ENCODE peak calls at places on chromosomes 11 and 22, in four cellular contexts. D, Y, A and J are unnamed samples.

GRCh38 chr11:16902182-16902581 is 112.0 kb downstream of the PLEKHA7 start:
- DNase-seq in D (no peak), Y (no peak), A (no peak), J (no peak)

GRCh38 chr22:44738347-44738715 is 14.0 kb upstream of the ARHGAP8 start:
- DNase-seq in D (no peak), Y (no peak), A (peak; percentile 70), J (peak; percentile 70)

GRCh38 chr11:29318134-29318845 is 698.5 kb downstream of the KCNA4 start:
- DNase-seq in D (no peak), Y (no peak), A (no peak), J (no peak)

GRCh38 chr11:70203749-70204465 is 811 bp downstream of the FADD start:
- DNase-seq in D (peak; percentile 64), Y (peak; percentile 75), A (peak; percentile 67), J (no peak)

GRCh38 chr11:46391578-46392420 is at the start of gene CHRM4:
- DNase-seq in D (no peak), Y (no peak), A (no peak), J (no peak)

GRCh38 chr11:57529012-57529411 is 1.5 kb downstream of the TIMM10 start:
- DNase-seq in D (no peak), Y (no peak), A (no peak), J (no peak)

GRCh38 chr11:69391192-69392103 is 90.0 kb upstream of the LINC01488 start:
- DNase-seq in D (no peak), Y (no peak), A (no peak), J (peak; percentile 77)

GRCh38 chr11:72058416-72059034 is 21.8 kb downstream of the NUMA1 start:
- DNase-seq in D (no peak), Y (no peak), A (no peak), J (no peak)

GRCh38 chr22:35155403-35156025 is 89.6 kb downstream of the ISX start:
- DNase-seq in D (no peak), Y (no peak), A (no peak), J (no peak)

GRCh38 chr11:116376547-116376946 is 396.2 kb downstream of the BUD13 start:
- DNase-seq in D (no peak), Y (no peak), A (no peak), J (no peak)

GRCh38 chr11:2445948-2446551 is 1.2 kb downstream of the KCNQ1 start:
- DNase-seq in D (peak; percentile 13), Y (no peak), A (peak; percentile 87), J (peak; percentile 83)

GRCh38 chr11:3169235-3169951 is 4.3 kb upstream of the OSBPL5 start:
- DNase-seq in D (peak; percentile 29), Y (peak; percentile 49), A (peak; percentile 34), J (peak; percentile 46)

GRCh38 chr11:45041556-45041955 is 90.9 kb upstream of the TP53I11 start:
- DNase-seq in D (no peak), Y (no peak), A (no peak), J (no peak)

GRCh38 chr11:35013514-35014191 is 97.2 kb downstream of the PDHX start:
- DNase-seq in D (no peak), Y (no peak), A (no peak), J (no peak)

GRCh38 chr11:3162410-3163240 is 2.5 kb downstream of the OSBPL5 start:
- DNase-seq in D (peak; percentile 26), Y (no peak), A (no peak), J (no peak)

GRCh38 chr11:70495351-70496310 is 97.3 kb downstream of the CTTN start:
- DNase-seq in D (peak; percentile 3), Y (no peak), A (no peak), J (no peak)

GRCh38 chr11:101555366-101555765 is 28.4 kb downstream of the TRPC6 start:
- DNase-seq in D (no peak), Y (no peak), A (no peak), J (no peak)

GRCh38 chr11:78079232-78080083 is at the start of gene NDUFC2:
- DNase-seq in D (peak; percentile 81), Y (peak; percentile 71), A (peak; percentile 83), J (peak; percentile 94)

GRCh38 chr11:118437736-118438125 is 1.4 kb downstream of the KMT2A start:
- DNase-seq in D (peak; percentile 43), Y (peak; percentile 25), A (no peak), J (no peak)

GRCh38 chr11:129364143-129364654 is 11.4 kb upstream of the BARX2 start:
- DNase-seq in D (peak; percentile 35), Y (peak; percentile 51), A (peak; percentile 91), J (peak; percentile 82)

GRCh38 chr22:49726022-49726681 is 101.5 kb downstream of the BRD1 start:
- DNase-seq in D (no peak), Y (no peak), A (no peak), J (no peak)

GRCh38 chr11:120512727-120513435 is 1.3 kb downstream of the GRIK4 start:
- DNase-seq in D (no peak), Y (no peak), A (peak; percentile 24), J (peak; percentile 68)

GRCh38 chr11:27011560-27012253 is 17.8 kb downstream of the FIBIN start:
- DNase-seq in D (no peak), Y (no peak), A (no peak), J (no peak)

GRCh38 chr22:50456466-50457234 is 18.2 kb downstream of the SBF1 start:
- DNase-seq in D (no peak), Y (no peak), A (no peak), J (no peak)

GRCh38 chr11:62974848-62975522 is 9.8 kb downstream of the SLC22A6 start:
- DNase-seq in D (no peak), Y (no peak), A (peak; percentile 72), J (peak; percentile 38)

GRCh38 chr11:111735262-111736116 is 30.7 kb downstream of the PPP2R1B start:
- DNase-seq in D (peak; percentile 87), Y (peak; percentile 82), A (peak; percentile 54), J (peak; percentile 82)

GRCh38 chr22:30922151-30922611 is 46.4 kb downstream of the MORC2 start:
- DNase-seq in D (peak; percentile 77), Y (no peak), A (peak; percentile 55), J (peak; percentile 52)

GRCh38 chr11:126059238-126059761 is 3.4 kb downstream of the CDON start:
- DNase-seq in D (no peak), Y (no peak), A (no peak), J (no peak)

GRCh38 chr11:67347964-67348749 is 5.2 kb downstream of the POLD4 start:
- DNase-seq in D (no peak), Y (no peak), A (no peak), J (no peak)

GRCh38 chr11:67349036-67349435 is 4.3 kb downstream of the POLD4 start:
- DNase-seq in D (no peak), Y (no peak), A (no peak), J (no peak)

GRCh38 chr11:67344264-67344663 is 9.1 kb downstream of the POLD4 start:
- DNase-seq in D (no peak), Y (no peak), A (no peak), J (no peak)

GRCh38 chr11:67345247-67345948 is 7.9 kb downstream of the POLD4 start:
- DNase-seq in D (no peak), Y (no peak), A (no peak), J (no peak)

DNA sequence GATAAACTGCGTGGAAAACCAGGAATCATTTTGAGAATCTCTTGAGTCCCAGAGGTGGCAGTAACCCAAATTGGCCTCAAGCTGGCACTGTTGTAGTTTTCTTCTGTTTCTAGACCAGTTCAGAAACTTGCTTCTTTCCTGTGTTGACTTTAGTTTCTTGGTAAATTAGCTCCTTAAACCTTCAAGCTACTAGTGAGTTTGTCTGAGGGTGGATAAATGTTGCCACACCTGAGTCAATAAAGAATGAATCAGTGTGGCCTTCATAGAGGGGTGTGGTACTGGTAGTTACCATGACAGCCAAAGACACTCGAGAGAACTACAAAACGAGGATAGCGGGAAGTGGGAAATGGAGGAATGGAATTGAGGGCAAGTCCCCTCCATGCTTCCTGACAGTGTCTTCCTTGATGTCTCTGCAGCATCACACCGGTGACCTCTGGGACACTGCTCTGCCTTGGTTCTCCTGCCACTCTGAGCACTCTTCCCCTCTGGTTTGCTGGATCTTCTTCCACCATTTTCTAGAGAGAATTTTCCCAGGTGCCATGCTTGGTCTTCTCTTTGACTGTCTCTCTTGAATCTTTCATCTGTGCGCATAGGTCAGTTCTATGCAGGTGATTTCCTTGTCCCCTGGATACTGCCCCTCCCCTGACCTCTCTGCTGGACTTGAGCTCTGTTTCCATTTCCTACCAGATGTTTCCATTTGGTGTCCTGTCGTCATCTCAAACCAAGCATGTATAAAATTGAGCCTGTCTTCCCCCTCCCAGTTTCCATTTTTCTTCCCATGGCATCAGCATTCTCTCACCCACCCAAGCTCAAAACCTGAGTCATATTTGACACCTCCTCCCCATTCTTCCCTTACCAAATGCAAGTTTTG is 7.2 kb downstream of the POLD4 start:
- DNase-seq in D (no peak), Y (no peak), A (peak; percentile 68), J (peak; percentile 62)
- TF ChIP-seq EP300 in D (no peak), Y (no peak), A (no peak), J (peak; percentile 44)

DNA sequence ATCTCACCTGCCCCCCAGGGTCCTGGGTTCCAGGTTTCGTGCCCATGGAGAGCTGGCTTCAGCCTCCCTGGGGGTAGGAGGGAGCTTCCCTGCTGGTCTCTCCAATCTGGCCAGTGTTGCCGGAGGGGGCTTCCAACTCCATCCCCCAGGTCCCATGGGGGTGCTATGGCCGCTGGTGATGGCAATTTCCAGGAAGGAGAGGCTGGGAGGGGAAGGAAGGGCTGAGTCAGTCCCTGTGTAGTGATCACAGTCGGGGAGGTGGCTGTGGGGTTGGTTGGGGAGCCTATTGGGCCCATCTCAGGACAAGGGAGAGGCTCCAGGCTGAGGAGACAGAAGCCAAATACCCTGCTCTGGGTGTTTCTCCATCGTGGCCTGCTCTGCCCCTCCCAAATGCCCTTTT is 5.7 kb upstream of the CDC42EP2 start:
- DNase-seq in D (no peak), Y (no peak), A (no peak), J (no peak)
- H3K27ac ChIP-seq in D (no peak overlapping the region), Y (peak overlapping the region; percentile 45), A (peak overlapping the region; percentile 46), J (peak overlapping the region; percentile 75)

GRCh38 chr11:88193278-88193677 is 18.0 kb upstream of the RAB38 start:
- DNase-seq in D (no peak), Y (no peak), A (no peak), J (no peak)

GRCh38 chr11:88196393-88196792 is 21.1 kb upstream of the RAB38 start:
- DNase-seq in D (no peak), Y (no peak), A (no peak), J (no peak)

GRCh38 chr11:88195908-88196307 is 20.7 kb upstream of the RAB38 start:
- DNase-seq in D (no peak), Y (no peak), A (no peak), J (no peak)

DNA sequence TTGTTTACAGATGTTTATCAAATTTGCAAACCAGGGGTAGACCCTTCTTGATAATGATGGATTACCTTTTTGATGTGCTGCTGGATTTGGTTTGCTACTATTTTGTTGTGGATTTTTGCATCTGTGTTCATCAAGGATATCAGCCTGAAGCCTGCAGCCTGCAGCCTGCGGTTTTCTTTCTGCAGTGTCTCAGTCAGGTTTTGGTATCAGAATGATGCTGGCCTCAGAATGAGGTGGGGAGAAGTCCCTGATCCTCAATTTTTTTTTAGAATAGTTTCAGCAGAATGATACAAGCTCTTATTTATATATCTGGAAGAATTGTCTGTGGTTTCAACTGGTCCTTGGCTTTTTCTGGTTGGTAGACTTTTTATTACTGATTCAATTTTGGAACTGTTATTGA is 19.7 kb upstream of the RAB38 start:
- DNase-seq in D (no peak), Y (no peak), A (no peak), J (no peak)
- TF ChIP-seq EP300 in D (no peak), Y (no peak), A (no peak), J (no peak)

DNA sequence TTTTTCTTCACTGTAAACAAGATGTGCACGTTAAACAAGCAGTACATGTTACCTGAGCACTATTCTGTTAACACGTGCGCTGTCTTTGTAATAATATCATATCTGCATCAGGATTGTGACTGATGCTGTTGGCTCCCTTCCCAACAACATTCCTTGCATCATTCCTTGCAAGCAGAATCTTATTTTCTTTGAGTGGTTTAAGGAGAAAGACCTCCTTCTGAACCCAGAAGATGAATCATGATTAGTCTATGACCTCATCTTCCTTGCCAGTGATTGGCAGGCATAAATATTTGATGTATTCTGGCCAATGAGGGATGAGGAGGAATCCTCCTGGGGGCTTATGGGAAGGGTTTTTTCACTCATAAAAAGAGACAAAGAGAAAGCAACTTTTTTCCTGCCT is 46.2 kb downstream of the C11orf71 start:
- DNase-seq in D (no peak), Y (no peak), A (no peak), J (no peak)
- H3K27ac ChIP-seq in D (no peak overlapping the region), Y (no peak overlapping the region), A (no peak overlapping the region), J (no peak overlapping the region)